ENCODE peak calls at places on chromosomes 5 and 9, in five cellular contexts. R is HepG2, D is Panc1, A is upper lobe of left lung, M is K562. F is an unnamed sample.

GRCh38 chr5:135551593-135552447 is 16.1 kb upstream of the NEUROG1 start:
- ATAC-seq in R (peak; percentile 91), D (peak; percentile 88), A (peak; percentile 71), M (peak; percentile 93), F (peak; percentile 64)

GRCh38 chr9:29214162-29214520 is 1640.9 kb upstream of the C9orf72 start:
- ATAC-seq in R (peak; percentile 9), D (peak; percentile 76), A (no peak), M (no peak), F (no peak)

GRCh38 chr9:14400658-14400995 is 86.7 kb upstream of the NFIB start:
- ATAC-seq in R (peak; percentile 61), D (peak; percentile 70), A (no peak), M (peak; percentile 78), F (peak; percentile 83)

GRCh38 chr9:92680166-92681119 is 10.5 kb upstream of the IPPK start:
- ATAC-seq in R (peak; percentile 51), D (no peak), A (peak; percentile 20), M (peak; percentile 19), F (peak; percentile 16)

GRCh38 chr9:32004431-32005076 is 379.9 kb upstream of the ACO1 start:
- ATAC-seq in R (peak; percentile 99), D (no peak), A (no peak), M (no peak), F (no peak)

GRCh38 chr9:107292811-107293554 is 9.9 kb downstream of the RAD23B start:
- ATAC-seq in R (no peak), D (no peak), A (no peak), M (peak; percentile 32), F (no peak)

GRCh38 chr9:16254674-16255073 is 615.8 kb downstream of the BNC2 start:
- ATAC-seq in R (no peak), D (no peak), A (no peak), M (no peak), F (no peak)

GRCh38 chr9:89387970-89388867 is 69.9 kb downstream of the SECISBP2 start:
- ATAC-seq in R (peak; percentile 49), D (no peak), A (peak; percentile 74), M (no peak), F (peak; percentile 90)

GRCh38 chr9:18708429-18708828 is 234.5 kb downstream of the ADAMTSL1 start:
- ATAC-seq in R (no peak), D (no peak), A (no peak), M (no peak), F (no peak)

GRCh38 chr5:126723643-126724042 is 53.3 kb upstream of the LMNB1 start:
- ATAC-seq in R (no peak), D (no peak), A (no peak), M (peak; percentile 84), F (no peak)

DNA sequence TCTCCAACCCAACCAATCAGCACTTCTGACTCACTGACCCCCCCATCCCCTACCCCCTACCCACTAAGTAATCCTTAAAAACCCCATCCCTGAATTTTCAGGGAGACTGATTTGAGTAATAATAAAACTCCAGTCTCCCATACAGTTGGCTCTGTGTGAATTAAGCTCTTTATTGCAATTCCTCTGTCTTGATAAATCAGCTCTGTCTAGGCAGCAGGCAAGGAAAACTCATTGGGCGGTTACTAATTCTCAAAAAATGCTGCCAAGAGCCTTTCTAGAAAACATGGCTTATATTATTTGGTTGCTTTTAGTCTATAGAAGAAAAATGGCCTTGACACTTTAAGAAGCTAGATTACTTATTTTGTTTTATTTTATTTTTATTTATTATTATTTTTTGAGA is 131.7 kb downstream of the SUSD1 start:
- ATAC-seq in R (no peak), D (no peak), A (no peak), M (no peak), F (no peak)
- H3K4me1 ChIP-seq in R (no peaks in the 10 kb centered on the region), D (peaks cover 9% of the 10 kb centered on the region), A (no peaks in the 10 kb centered on the region), M (no peaks in the 10 kb centered on the region), F (peaks cover under 1% of the 10 kb centered on the region)

GRCh38 chr5:69368458-69369368 is 607 bp downstream of the AK6 start:
- ATAC-seq in R (peak; percentile 24), D (peak; percentile 74), A (no peak), M (peak; percentile 59), F (peak; percentile 49)

GRCh38 chr5:69364850-69365249 is 4.5 kb downstream of the AK6 start:
- ATAC-seq in R (no peak), D (no peak), A (no peak), M (no peak), F (no peak)

GRCh38 chr5:69364414-69364813 is 4.9 kb downstream of the AK6 start:
- ATAC-seq in R (peak; percentile 49), D (no peak), A (no peak), M (peak; percentile 28), F (no peak)

GRCh38 chr5:69369369-69370121 is at the start of the genes AK6, RAD17 and TAF9:
- ATAC-seq in R (peak; percentile 96), D (peak; percentile 97), A (peak; percentile 99), M (peak; percentile 90), F (peak; percentile 98)

GRCh38 chr5:69367697-69368279 is 1.5 kb downstream of the AK6 start:
- ATAC-seq in R (no peak), D (no peak), A (no peak), M (peak; percentile 4), F (no peak)
- TF ChIP-seq POLR2AphosphoS5 in R (no peak), D (no peak), A (no peak), M (no peak), F (no peak)

DNA sequence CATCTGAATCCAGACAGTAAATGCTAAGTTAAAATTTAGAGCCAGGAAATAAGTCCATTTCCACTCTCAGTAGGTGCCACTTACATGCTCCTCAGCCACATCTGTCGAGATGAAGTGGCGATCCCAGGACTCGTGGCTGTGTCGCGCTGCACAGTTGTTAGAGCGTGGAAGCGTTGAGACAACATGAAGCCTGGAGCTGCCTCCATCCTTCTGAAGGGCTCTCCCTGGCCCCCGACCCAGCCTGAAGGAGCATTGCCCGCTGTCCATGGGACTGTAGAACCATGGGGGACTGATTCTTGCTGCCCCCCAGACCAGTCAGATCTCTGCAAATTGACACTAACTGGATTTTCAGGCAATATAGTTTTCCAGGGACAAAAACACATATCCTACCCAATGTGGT is 58.9 kb downstream of the IRX1 start:
- ATAC-seq in R (no peak), D (no peak), A (no peak), M (no peak), F (no peak)
- H3K9me3 ChIP-seq in R (peaks cover 7% of the 10 kb centered on the region), D (no peaks in the 10 kb centered on the region), A (no peaks in the 10 kb centered on the region), M (no peaks in the 10 kb centered on the region), F (no peaks in the 10 kb centered on the region)

GRCh38 chr5:103391659-103392058 is 133.1 kb downstream of the MACIR start:
- ATAC-seq in R (no peak), D (no peak), A (no peak), M (peak; percentile 55), F (no peak)
- H3K4me1 ChIP-seq in R (no peaks in the 10 kb centered on the region), D (no peaks in the 10 kb centered on the region), A (peaks cover 4% of the 10 kb centered on the region), M (no peaks in the 10 kb centered on the region), F (no peaks in the 10 kb centered on the region)

GRCh38 chr9:100083448-100084144 is 15.2 kb downstream of the ERP44 start:
- ATAC-seq in R (no peak), D (no peak), A (no peak), M (peak; percentile 64), F (no peak)

GRCh38 chr9:100086097-100086496 is 12.7 kb downstream of the ERP44 start:
- ATAC-seq in R (no peak), D (no peak), A (no peak), M (no peak), F (no peak)

GRCh38 chr9:100084734-100085133 is 14.1 kb downstream of the ERP44 start:
- ATAC-seq in R (no peak), D (no peak), A (no peak), M (no peak), F (no peak)

GRCh38 chr9:100082786-100083185 is 16.0 kb downstream of the ERP44 start:
- ATAC-seq in R (no peak), D (no peak), A (no peak), M (no peak), F (no peak)

GRCh38 chr9:100084145-100084478 is 14.7 kb downstream of the ERP44 start:
- ATAC-seq in R (no peak), D (no peak), A (no peak), M (peak; percentile 48), F (no peak)
- TF ChIP-seq POLR2AphosphoS5 in R (no peak), D (no peak), A (no peak), M (no peak), F (no peak)

DNA sequence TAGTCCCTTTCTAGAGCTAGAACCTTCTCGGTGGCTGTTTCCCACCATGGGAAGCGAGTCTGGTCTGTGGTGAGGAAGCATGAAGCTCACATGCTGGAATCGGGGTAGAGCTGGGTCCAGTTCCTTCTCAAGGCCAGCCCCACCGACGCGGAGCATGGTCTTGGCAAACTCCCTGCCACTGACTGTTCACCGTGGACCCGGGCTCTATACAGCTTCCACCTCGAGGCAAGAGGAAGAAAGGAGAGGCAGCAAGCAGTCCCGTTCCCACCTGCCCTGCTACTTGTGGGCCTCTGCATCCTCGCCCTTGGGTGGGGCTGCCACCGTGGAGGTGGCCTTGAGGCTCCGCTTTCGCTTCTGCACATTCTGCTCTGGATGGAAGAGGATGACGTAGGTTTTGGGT is 13.7 kb downstream of the GRM6 start:
- ATAC-seq in R (no peak), D (no peak), A (no peak), M (no peak), F (no peak)
- H3K9me3 ChIP-seq in R (peaks cover 72% of the 10 kb centered on the region), D (peaks cover 6% of the 10 kb centered on the region), A (peaks cover 33% of the 10 kb centered on the region), M (no peaks in the 10 kb centered on the region), F (peaks cover 100% of the 10 kb centered on the region)

GRCh38 chr5:150588495-150588890 is 52.0 kb upstream of the SYNPO start:
- ATAC-seq in R (no peak), D (no peak), A (no peak), M (no peak), F (no peak)

GRCh38 chr5:150587016-150587415 is 53.4 kb upstream of the SYNPO start:
- ATAC-seq in R (no peak), D (no peak), A (no peak), M (no peak), F (no peak)

GRCh38 chr5:150589791-150590601 is 50.5 kb upstream of the SYNPO start:
- ATAC-seq in R (peak; percentile 97), D (peak; percentile 17), A (peak; percentile 60), M (peak; percentile 95), F (peak; percentile 83)

GRCh38 chr5:150585781-150586461 is 54.5 kb upstream of the SYNPO start:
- ATAC-seq in R (no peak), D (peak; percentile 7), A (no peak), M (no peak), F (no peak)

DNA sequence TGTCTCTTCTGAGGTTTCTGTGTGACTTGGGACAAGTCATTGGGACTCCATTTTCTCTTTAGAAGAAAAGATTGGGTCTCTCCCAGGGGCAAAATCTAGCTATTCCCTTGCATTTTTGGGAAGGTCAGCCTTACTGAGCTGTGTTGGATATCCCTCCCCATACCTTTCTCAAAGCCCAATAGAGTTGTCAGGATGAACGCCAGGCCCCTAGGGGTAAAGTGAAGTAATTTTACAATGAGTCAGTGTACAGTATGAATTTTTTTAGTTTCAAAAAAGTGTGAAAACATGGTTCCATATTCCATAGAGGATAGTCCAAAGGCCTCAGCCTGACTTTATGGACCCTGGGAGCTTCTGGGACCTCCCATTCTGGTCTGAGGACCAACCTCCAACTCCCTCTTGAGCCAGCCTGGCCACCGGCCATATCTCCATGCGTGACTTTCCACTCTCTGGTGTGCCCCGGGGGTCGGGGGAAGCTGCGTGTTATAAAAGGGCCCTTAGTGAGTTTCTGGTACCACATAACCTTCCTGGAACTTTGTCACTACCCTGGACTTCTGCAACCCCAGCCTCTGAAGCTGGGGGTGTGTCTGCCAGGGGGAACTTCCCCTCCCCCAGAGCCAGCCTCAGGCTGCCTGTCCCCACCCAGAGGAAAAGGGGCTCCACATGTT is 52.5 kb upstream of the SYNPO start:
- ATAC-seq in R (no peak), D (no peak), A (no peak), M (no peak), F (no peak)
- H3K4me1 ChIP-seq in R (peaks cover 58% of the 10 kb centered on the region), D (no peaks in the 10 kb centered on the region), A (peaks cover 9% of the 10 kb centered on the region), M (no peaks in the 10 kb centered on the region), F (peaks cover 15% of the 10 kb centered on the region)

F was measured in gastroesophageal sphincter.